ENCODE peak calls at places on chromosomes 1 and 21, in four cellular contexts. One of them, this sample, is unnamed.

GRCh38 chr1:185249563-185249962 is 67.5 kb downstream of the IVNS1ABP start:
- DNase-seq in DMS153: no peak
- DNase-seq in NB4: no peak
- DNase-seq in Calu3: no peak
- DNase-seq in this sample: no peak

GRCh38 chr1:247077768-247078314 is 770 bp downstream of the ZNF670 start:
- DNase-seq in NB4: peak; percentile 61
- DNase-seq in Calu3: no peak
- DNase-seq in DMS153: no peak
- DNase-seq in this sample: no peak

GRCh38 chr1:247189981-247190798 is 18.4 kb upstream of the ZNF124 start:
- DNase-seq in DMS153: no peak
- DNase-seq in Calu3: no peak
- DNase-seq in NB4: no peak
- DNase-seq in this sample: no peak

GRCh38 chr1:186620951-186621350 is 59.3 kb downstream of the PTGS2 start:
- DNase-seq in NB4: peak; percentile 61
- DNase-seq in DMS153: no peak
- DNase-seq in Calu3: no peak
- DNase-seq in this sample: no peak

GRCh38 chr21:34123609-34124008 is 50.2 kb downstream of the MRPS6 start:
- DNase-seq in NB4: no peak
- DNase-seq in Calu3: no peak
- DNase-seq in DMS153: no peak
- DNase-seq in this sample: no peak

GRCh38 chr1:63987014-63987630 is 213.3 kb downstream of the ROR1 start:
- DNase-seq in Calu3: no peak
- DNase-seq in DMS153: no peak
- DNase-seq in NB4: no peak
- DNase-seq in this sample: no peak

GRCh38 chr1:159084867-159085266 is 8.3 kb upstream of the AIM2 start:
- DNase-seq in Calu3: no peak
- DNase-seq in NB4: peak; percentile 80
- DNase-seq in DMS153: no peak
- DNase-seq in this sample: no peak

GRCh38 chr1:157932082-157932481 is 61.4 kb upstream of the KIRREL1 start:
- DNase-seq in NB4: peak; percentile 69
- DNase-seq in DMS153: no peak
- DNase-seq in Calu3: no peak
- DNase-seq in this sample: no peak

GRCh38 chr1:228038387-228039005 is 31.7 kb downstream of the WNT3A start:
- DNase-seq in NB4: no peak
- DNase-seq in DMS153: no peak
- DNase-seq in Calu3: no peak
- DNase-seq in this sample: no peak

GRCh38 chr1:67655581-67655980 is 29.4 kb upstream of the GADD45A start:
- DNase-seq in DMS153: no peak
- DNase-seq in Calu3: no peak
- DNase-seq in NB4: no peak
- DNase-seq in this sample: no peak

GRCh38 chr1:195738971-195739650 is 869.1 kb downstream of the KCNT2 start:
- DNase-seq in NB4: no peak
- DNase-seq in DMS153: no peak
- DNase-seq in Calu3: no peak
- DNase-seq in this sample: no peak

GRCh38 chr1:230708631-230709580 is 5.0 kb downstream of the AGT start:
- DNase-seq in NB4: peak; percentile 8
- DNase-seq in DMS153: no peak
- DNase-seq in Calu3: peak; percentile 80
- DNase-seq in this sample: no peak

GRCh38 chr21:26513212-26513611 is 59.9 kb downstream of the CYYR1 start:
- DNase-seq in NB4: no peak
- DNase-seq in Calu3: no peak
- DNase-seq in DMS153: no peak
- DNase-seq in this sample: no peak

GRCh38 chr1:40628903-40629292 is 36.6 kb downstream of the RIMS3 start:
- DNase-seq in Calu3: no peak
- DNase-seq in NB4: no peak
- DNase-seq in DMS153: no peak
- DNase-seq in this sample: no peak

GRCh38 chr1:60978421-60979357 is 103.7 kb upstream of the NFIA start:
- DNase-seq in DMS153: no peak
- DNase-seq in NB4: peak; percentile 40
- DNase-seq in Calu3: peak; percentile 66
- DNase-seq in this sample: no peak

GRCh38 chr21:27346041-27346448 is 379.2 kb upstream of the ADAMTS5 start:
- DNase-seq in NB4: no peak
- DNase-seq in Calu3: no peak
- DNase-seq in DMS153: no peak
- DNase-seq in this sample: no peak

GRCh38 chr1:110176299-110176956 is 26.1 kb downstream of the SLC6A17 start:
- DNase-seq in DMS153: peak; percentile 68
- DNase-seq in Calu3: peak; percentile 70
- DNase-seq in NB4: no peak
- DNase-seq in this sample: peak; percentile 71

GRCh38 chr1:163063131-163064059 is 5.8 kb upstream of the RGS4 start:
- DNase-seq in NB4: no peak
- DNase-seq in DMS153: peak; percentile 55
- DNase-seq in Calu3: no peak
- DNase-seq in this sample: no peak

GRCh38 chr1:159922499-159923202 is 2.7 kb downstream of the TAGLN2 start:
- DNase-seq in DMS153: no peak
- DNase-seq in NB4: no peak
- DNase-seq in Calu3: peak; percentile 58
- DNase-seq in this sample: no peak

GRCh38 chr1:108016451-108016920 is 51.5 kb upstream of the VAV3 start:
- DNase-seq in NB4: peak; percentile 81
- DNase-seq in DMS153: no peak
- DNase-seq in Calu3: no peak
- DNase-seq in this sample: no peak

GRCh38 chr1:34398916-34399275 is 222.2 kb downstream of the C1orf94 start:
- DNase-seq in NB4: no peak
- DNase-seq in DMS153: no peak
- DNase-seq in Calu3: no peak
- DNase-seq in this sample: no peak

GRCh38 chr1:53562256-53562982 is 103.2 kb downstream of the DMRTB1 start:
- DNase-seq in Calu3: no peak
- DNase-seq in NB4: no peak
- DNase-seq in DMS153: no peak
- DNase-seq in this sample: no peak

GRCh38 chr1:204424621-204425020 is 13.0 kb upstream of the PPP1R15B start:
- DNase-seq in DMS153: no peak
- DNase-seq in NB4: no peak
- DNase-seq in Calu3: no peak
- DNase-seq in this sample: no peak

GRCh38 chr1:234605983-234606730 is 3.8 kb downstream of the IRF2BP2 start:
- DNase-seq in DMS153: no peak
- DNase-seq in Calu3: peak; percentile 58
- DNase-seq in NB4: peak; percentile 78
- DNase-seq in this sample: peak; percentile 69

GRCh38 chr1:222387020-222387816 is 160.7 kb downstream of the HHIPL2 start:
- DNase-seq in NB4: peak; percentile 21
- DNase-seq in DMS153: no peak
- DNase-seq in Calu3: no peak
- DNase-seq in this sample: no peak

GRCh38 chr1:180720753-180721152 is 88.9 kb downstream of the XPR1 start:
- DNase-seq in DMS153: no peak
- DNase-seq in Calu3: no peak
- DNase-seq in NB4: no peak
- DNase-seq in this sample: no peak

GRCh38 chr21:46409641-46410406 is 48.9 kb upstream of the DIP2A start:
- DNase-seq in NB4: no peak
- DNase-seq in Calu3: no peak
- DNase-seq in DMS153: no peak
- DNase-seq in this sample: no peak

GRCh38 chr1:23424171-23424959 is at the start of gene TCEA3:
- DNase-seq in Calu3: no peak
- DNase-seq in NB4: no peak
- DNase-seq in DMS153: no peak
- DNase-seq in this sample: peak; percentile 66